ENCODE peak calls at places on chromosomes 16 and 17, in ten cellular contexts. D is ovary, G is AG04450, X is tibial nerve, Y is lower leg skin, N is cardiac fibroblast, L is body of pancreas, A is keratinocyte, E is coronary artery, P is fibroblast of the aortic adventitia. H is an unnamed sample.

GRCh38 chr16:4094138-4094773 is 22.0 kb downstream of the ADCY9 start:
- DNase-seq in D (no peak), G (no peak), X (no peak), Y (peak; percentile 65), N (no peak), L (no peak), A (no peak), E (peak; percentile 29), P (no peak), H (no peak)

GRCh38 chr16:27359615-27360014 is 42.4 kb upstream of the IL21R start:
- DNase-seq in D (no peak), G (no peak), X (no peak), Y (no peak), N (no peak), L (no peak), A (no peak), E (no peak), P (no peak), H (no peak)

GRCh38 chr17:75635610-75636202 is 2.5 kb downstream of the SMIM5 start:
- DNase-seq in D (peak; percentile 15), G (no peak), X (no peak), Y (no peak), N (no peak), L (peak; percentile 51), A (no peak), E (no peak), P (no peak), H (no peak)

GRCh38 chr17:49703557-49704277 is 4.0 kb downstream of the SLC35B1 start:
- DNase-seq in D (no peak), G (no peak), X (no peak), Y (no peak), N (peak; percentile 59), L (no peak), A (no peak), E (no peak), P (peak; percentile 52), H (peak; percentile 40)

GRCh38 chr16:14392960-14393359 is 237.1 kb downstream of the PARN start:
- DNase-seq in D (no peak), G (no peak), X (no peak), Y (no peak), N (no peak), L (no peak), A (no peak), E (no peak), P (no peak), H (no peak)

GRCh38 chr17:10812674-10813073 is 8.8 kb upstream of the TMEM238L start:
- DNase-seq in D (no peak), G (no peak), X (no peak), Y (no peak), N (no peak), L (peak; percentile 62), A (no peak), E (no peak), P (no peak), H (no peak)

GRCh38 chr17:59238904-59239303 is 18.6 kb downstream of the GDPD1 start:
- DNase-seq in D (no peak), G (no peak), X (no peak), Y (no peak), N (no peak), L (no peak), A (no peak), E (no peak), P (no peak), H (no peak)

GRCh38 chr17:58338907-58339774 is 10.5 kb upstream of the TSPOAP1 start:
- DNase-seq in D (no peak), G (peak; percentile 59), X (no peak), Y (no peak), N (peak; percentile 64), L (no peak), A (no peak), E (no peak), P (peak; percentile 40), H (peak; percentile 60)

GRCh38 chr16:23316232-23316631 is 14.1 kb downstream of the SCNN1B start:
- DNase-seq in D (no peak), G (no peak), X (no peak), Y (no peak), N (no peak), L (no peak), A (no peak), E (no peak), P (no peak), H (no peak)

GRCh38 chr17:7854851-7855642 is at the start of gene TMEM88:
- DNase-seq in D (peak; percentile 46), G (no peak), X (no peak), Y (no peak), N (no peak), L (peak; percentile 24), A (no peak), E (peak; percentile 76), P (peak; percentile 15), H (no peak)

GRCh38 chr16:51638338-51639135 is 487.5 kb upstream of the SALL1 start:
- DNase-seq in D (no peak), G (no peak), X (no peak), Y (no peak), N (no peak), L (no peak), A (no peak), E (no peak), P (peak; percentile 34), H (no peak)

GRCh38 chr16:51637744-51638100 is 486.7 kb upstream of the SALL1 start:
- DNase-seq in D (no peak), G (no peak), X (no peak), Y (no peak), N (no peak), L (no peak), A (peak; percentile 33), E (no peak), P (peak; percentile 16), H (no peak)

GRCh38 chr16:51640196-51640595 is 489.1 kb upstream of the SALL1 start:
- DNase-seq in D (no peak), G (no peak), X (no peak), Y (no peak), N (no peak), L (no peak), A (no peak), E (no peak), P (no peak), H (no peak)

GRCh38 chr16:51636913-51637743 is 486.1 kb upstream of the SALL1 start:
- DNase-seq in D (no peak), G (no peak), X (no peak), Y (no peak), N (no peak), L (no peak), A (peak; percentile 73), E (no peak), P (no peak), H (no peak)

GRCh38 chr16:51641191-51641765 is 490.2 kb upstream of the SALL1 start:
- DNase-seq in D (no peak), G (no peak), X (no peak), Y (no peak), N (no peak), L (no peak), A (no peak), E (no peak), P (peak; percentile 21), H (peak; percentile 20)
- H3K4me3 ChIP-seq in D (no peak overlapping the region), G (no peak overlapping the region), X (no peak overlapping the region), Y (no peak overlapping the region), N (no peak overlapping the region), L (no peak overlapping the region), A (no peak overlapping the region), E (no peak overlapping the region), P (no peak overlapping the region), H (no peak overlapping the region)

GRCh38 chr17:4807534-4808377 is 804 bp downstream of the PLD2 start:
- DNase-seq in D (peak; percentile 39), G (no peak), X (no peak), Y (no peak), N (no peak), L (no peak), A (no peak), E (no peak), P (no peak), H (no peak)
- TF ChIP-seq CTCF in D (no peak), G (no peak), X (no peak), Y (no peak), N (no peak), L (no peak), A (no peak), E (no peak), P (no peak), H (no peak)

GRCh38 chr16:9102943-9103342 is 11.5 kb downstream of the HAPSTR1 start:
- DNase-seq in D (no peak), G (no peak), X (no peak), Y (no peak), N (no peak), L (no peak), A (no peak), E (no peak), P (no peak), H (no peak)

GRCh38 chr16:9102379-9102778 is 10.9 kb downstream of the HAPSTR1 start:
- DNase-seq in D (no peak), G (peak; percentile 81), X (no peak), Y (no peak), N (peak; percentile 91), L (no peak), A (no peak), E (no peak), P (peak; percentile 84), H (peak; percentile 71)

GRCh38 chr16:9103546-9103945 is 12.1 kb downstream of the HAPSTR1 start:
- DNase-seq in D (no peak), G (no peak), X (no peak), Y (no peak), N (no peak), L (no peak), A (no peak), E (no peak), P (no peak), H (no peak)

GRCh38 chr16:9107025-9107970 is 15.9 kb downstream of the HAPSTR1 start:
- DNase-seq in D (no peak), G (no peak), X (no peak), Y (no peak), N (peak; percentile 52), L (no peak), A (no peak), E (no peak), P (no peak), H (no peak)

DNA sequence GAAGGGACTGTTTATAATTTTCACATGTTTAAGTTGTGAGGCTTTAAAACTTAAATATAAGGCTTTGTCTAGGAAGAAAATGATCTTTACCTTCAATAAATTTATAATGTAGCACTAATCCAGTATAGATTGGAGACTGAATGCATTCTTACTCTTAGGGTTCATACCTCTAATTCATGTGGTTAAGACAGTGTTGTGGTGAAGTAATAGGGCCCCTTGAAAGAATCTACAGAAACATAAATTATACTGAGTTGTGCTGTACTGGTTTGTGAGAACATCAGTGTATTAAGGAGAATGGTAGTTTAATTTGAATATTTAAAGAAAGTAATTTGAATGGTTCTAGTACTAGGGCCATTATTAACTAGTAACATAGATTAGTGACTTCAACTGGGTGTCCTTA is 13.7 kb downstream of the HAPSTR1 start:
- DNase-seq in D (no peak), G (no peak), X (no peak), Y (no peak), N (no peak), L (no peak), A (no peak), E (no peak), P (no peak), H (peak; percentile 26)
- H3K4me3 ChIP-seq in D (no peak overlapping the region), G (no peak overlapping the region), X (no peak overlapping the region), Y (no peak overlapping the region), N (no peak overlapping the region), L (no peak overlapping the region), A (no peak overlapping the region), E (no peak overlapping the region), P (no peak overlapping the region), H (no peak overlapping the region)

DNA sequence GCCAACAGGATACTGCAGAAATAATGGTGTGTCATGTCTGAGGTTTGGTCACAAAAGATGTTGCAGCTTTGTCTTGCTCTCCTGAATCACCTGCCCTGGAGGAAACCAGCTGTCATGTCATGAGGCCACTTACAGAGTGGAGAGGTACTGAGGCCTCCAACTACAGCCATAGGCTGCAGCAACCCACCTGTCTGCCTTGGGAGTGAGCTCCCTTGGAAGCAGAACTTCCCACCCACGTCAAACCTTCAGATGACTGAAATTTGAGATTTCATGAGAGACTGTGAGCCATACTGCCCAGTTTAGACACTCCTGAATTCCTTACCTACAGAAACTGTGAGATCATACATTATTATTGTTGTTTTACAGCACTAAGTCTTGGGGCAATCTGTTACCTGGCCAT is 475.9 kb downstream of the HS3ST3B1 start:
- DNase-seq in D (no peak), G (no peak), X (no peak), Y (no peak), N (peak; percentile 33), L (no peak), A (peak; percentile 94), E (no peak), P (peak; percentile 8), H (peak; percentile 48)
- TF ChIP-seq CTCF in D (no peak), G (no peak), X (no peak), Y (no peak), N (no peak), L (no peak), A (no peak), E (no peak), P (no peak), H (no peak)

H was measured in astrocyte of the spinal cord.